ENCODE peak calls at places on chromosome 4, in eight cellular contexts. One of them, this sample, is unnamed.
A peak's percentile ranks its signal among the peaks of the same experiment; 100 is the strongest.

GRCh38 chr4:78612398-78613005 is 60.9 kb downstream of the ANXA3 start:
- DNase-seq in trophoblast cell: peak; percentile 53
- DNase-seq in activated T-helper 1 cell treated with anti-CD3 and anti-CD28 coated beads, Interleukin-12 subunit alpha, Interleukin-12 subunit beta, Interleukin-2, Interleukin-4 antibody, amounts not matched to agents 30 ng/mL and 10 ng/mL and 1 ng/mL, durations not matched to agents 14 hours and 24 hours and 36 hours: no peak
- DNase-seq in stimulated activated CD8-positive, alpha-beta memory T cell treated with anti-CD3 and anti-CD28 coated beads, Interleukin-15, amount 100 ng/mL, for 4 hours: no peak
- DNase-seq in NCI-H446: peak; percentile 12
- DNase-seq in endodermal cell: no peak
- DNase-seq in left lung: no peak
- DNase-seq in epithelial cell of proximal tubule: no peak
- DNase-seq in this sample: peak; percentile 79

GRCh38 chr4:100738388-100739165 is 220.8 kb upstream of the EMCN start:
- DNase-seq in trophoblast cell: peak; percentile 4
- DNase-seq in activated T-helper 1 cell treated with anti-CD3 and anti-CD28 coated beads, Interleukin-12 subunit alpha, Interleukin-12 subunit beta, Interleukin-2, Interleukin-4 antibody, amounts not matched to agents 30 ng/mL and 10 ng/mL and 1 ng/mL, durations not matched to agents 14 hours and 24 hours and 36 hours: no peak
- DNase-seq in stimulated activated CD8-positive, alpha-beta memory T cell treated with anti-CD3 and anti-CD28 coated beads, Interleukin-15, amount 100 ng/mL, for 4 hours: no peak
- DNase-seq in NCI-H446: peak; percentile 2
- DNase-seq in endodermal cell: no peak
- DNase-seq in left lung: no peak
- DNase-seq in epithelial cell of proximal tubule: peak; percentile 54
- DNase-seq in this sample: peak; percentile 93

GRCh38 chr4:107380836-107381438 is 339.1 kb downstream of the PAPSS1 start:
- DNase-seq in trophoblast cell: peak; percentile 4
- DNase-seq in activated T-helper 1 cell treated with anti-CD3 and anti-CD28 coated beads, Interleukin-12 subunit alpha, Interleukin-12 subunit beta, Interleukin-2, Interleukin-4 antibody, amounts not matched to agents 30 ng/mL and 10 ng/mL and 1 ng/mL, durations not matched to agents 14 hours and 24 hours and 36 hours: no peak
- DNase-seq in stimulated activated CD8-positive, alpha-beta memory T cell treated with anti-CD3 and anti-CD28 coated beads, Interleukin-15, amount 100 ng/mL, for 4 hours: no peak
- DNase-seq in NCI-H446: no peak
- DNase-seq in endodermal cell: no peak
- DNase-seq in left lung: no peak
- DNase-seq in epithelial cell of proximal tubule: no peak
- DNase-seq in this sample: no peak

GRCh38 chr4:88511236-88511635 is 12.3 kb downstream of the PYURF start:
- DNase-seq in trophoblast cell: no peak
- DNase-seq in activated T-helper 1 cell treated with anti-CD3 and anti-CD28 coated beads, Interleukin-12 subunit alpha, Interleukin-12 subunit beta, Interleukin-2, Interleukin-4 antibody, amounts not matched to agents 30 ng/mL and 10 ng/mL and 1 ng/mL, durations not matched to agents 14 hours and 24 hours and 36 hours: no peak
- DNase-seq in stimulated activated CD8-positive, alpha-beta memory T cell treated with anti-CD3 and anti-CD28 coated beads, Interleukin-15, amount 100 ng/mL, for 4 hours: no peak
- DNase-seq in NCI-H446: no peak
- DNase-seq in endodermal cell: no peak
- DNase-seq in left lung: no peak
- DNase-seq in epithelial cell of proximal tubule: no peak
- DNase-seq in this sample: no peak

GRCh38 chr4:26217961-26218676 is 102.7 kb upstream of the RBPJ start:
- DNase-seq in trophoblast cell: peak; percentile 74
- DNase-seq in activated T-helper 1 cell treated with anti-CD3 and anti-CD28 coated beads, Interleukin-12 subunit alpha, Interleukin-12 subunit beta, Interleukin-2, Interleukin-4 antibody, amounts not matched to agents 30 ng/mL and 10 ng/mL and 1 ng/mL, durations not matched to agents 14 hours and 24 hours and 36 hours: no peak
- DNase-seq in stimulated activated CD8-positive, alpha-beta memory T cell treated with anti-CD3 and anti-CD28 coated beads, Interleukin-15, amount 100 ng/mL, for 4 hours: no peak
- DNase-seq in NCI-H446: no peak
- DNase-seq in endodermal cell: peak; percentile 60
- DNase-seq in left lung: peak; percentile 35
- DNase-seq in epithelial cell of proximal tubule: no peak
- DNase-seq in this sample: no peak

GRCh38 chr4:25827373-25827772 is 35.4 kb downstream of the SEL1L3 start:
- DNase-seq in trophoblast cell: no peak
- DNase-seq in activated T-helper 1 cell treated with anti-CD3 and anti-CD28 coated beads, Interleukin-12 subunit alpha, Interleukin-12 subunit beta, Interleukin-2, Interleukin-4 antibody, amounts not matched to agents 30 ng/mL and 10 ng/mL and 1 ng/mL, durations not matched to agents 14 hours and 24 hours and 36 hours: no peak
- DNase-seq in stimulated activated CD8-positive, alpha-beta memory T cell treated with anti-CD3 and anti-CD28 coated beads, Interleukin-15, amount 100 ng/mL, for 4 hours: no peak
- DNase-seq in NCI-H446: no peak
- DNase-seq in endodermal cell: no peak
- DNase-seq in left lung: no peak
- DNase-seq in epithelial cell of proximal tubule: no peak
- DNase-seq in this sample: no peak

GRCh38 chr4:25842229-25842840 is 20.5 kb downstream of the SEL1L3 start:
- DNase-seq in trophoblast cell: no peak
- DNase-seq in activated T-helper 1 cell treated with anti-CD3 and anti-CD28 coated beads, Interleukin-12 subunit alpha, Interleukin-12 subunit beta, Interleukin-2, Interleukin-4 antibody, amounts not matched to agents 30 ng/mL and 10 ng/mL and 1 ng/mL, durations not matched to agents 14 hours and 24 hours and 36 hours: no peak
- DNase-seq in stimulated activated CD8-positive, alpha-beta memory T cell treated with anti-CD3 and anti-CD28 coated beads, Interleukin-15, amount 100 ng/mL, for 4 hours: no peak
- DNase-seq in NCI-H446: no peak
- DNase-seq in endodermal cell: peak; percentile 75
- DNase-seq in left lung: no peak
- DNase-seq in epithelial cell of proximal tubule: no peak
- DNase-seq in this sample: no peak

GRCh38 chr4:5218376-5219069 is 167.2 kb downstream of the STK32B start:
- DNase-seq in trophoblast cell: no peak
- DNase-seq in activated T-helper 1 cell treated with anti-CD3 and anti-CD28 coated beads, Interleukin-12 subunit alpha, Interleukin-12 subunit beta, Interleukin-2, Interleukin-4 antibody, amounts not matched to agents 30 ng/mL and 10 ng/mL and 1 ng/mL, durations not matched to agents 14 hours and 24 hours and 36 hours: no peak
- DNase-seq in stimulated activated CD8-positive, alpha-beta memory T cell treated with anti-CD3 and anti-CD28 coated beads, Interleukin-15, amount 100 ng/mL, for 4 hours: no peak
- DNase-seq in NCI-H446: no peak
- DNase-seq in endodermal cell: no peak
- DNase-seq in left lung: no peak
- DNase-seq in epithelial cell of proximal tubule: no peak
- DNase-seq in this sample: no peak

GRCh38 chr4:145298885-145299284 is 118.5 kb upstream of the OTUD4 start:
- DNase-seq in trophoblast cell: no peak
- DNase-seq in activated T-helper 1 cell treated with anti-CD3 and anti-CD28 coated beads, Interleukin-12 subunit alpha, Interleukin-12 subunit beta, Interleukin-2, Interleukin-4 antibody, amounts not matched to agents 30 ng/mL and 10 ng/mL and 1 ng/mL, durations not matched to agents 14 hours and 24 hours and 36 hours: no peak
- DNase-seq in stimulated activated CD8-positive, alpha-beta memory T cell treated with anti-CD3 and anti-CD28 coated beads, Interleukin-15, amount 100 ng/mL, for 4 hours: no peak
- DNase-seq in NCI-H446: no peak
- DNase-seq in endodermal cell: no peak
- DNase-seq in left lung: no peak
- DNase-seq in epithelial cell of proximal tubule: no peak
- DNase-seq in this sample: no peak

This sample was measured in fibroblast of pulmonary artery.